ENCODE peak calls at places on chromosome 1, in nine cellular contexts. G is hepatocyte, S is upper lobe of right lung, Q is pancreas, J is iPS DF 6.9, Y is GM23248, K is cardiac muscle cell, W is testis, H is mucosa of descending colon. X is an unnamed sample.
A peak's percentile ranks its signal among the peaks of the same experiment; 100 is the strongest.

GRCh38 chr1:59565611-59566410 is 248.9 kb upstream of the HOOK1 start:
- DNase-seq in Y (peak; percentile 93), S (no peak), J (no peak), Q (no peak), H (no peak), W (no peak), K (peak; percentile 49), G (peak; percentile 59), X (no peak)

GRCh38 chr1:2985694-2986548 is 35.3 kb upstream of the ACTRT2 start:
- DNase-seq in H (no peak), Q (no peak), K (no peak), J (no peak), W (no peak), Y (no peak), G (no peak), S (no peak), X (no peak)

GRCh38 chr1:88357690-88358089 is 326.4 kb upstream of the PKN2 start:
- DNase-seq in W (no peak), H (no peak), G (no peak), Q (peak; percentile 5), J (no peak), Y (peak; percentile 4), S (no peak), K (no peak), X (peak; percentile 43)

GRCh38 chr1:117366281-117366981 is 818 bp upstream of the MAN1A2 start:
- DNase-seq in Y (peak; percentile 90), J (no peak), H (peak; percentile 94), S (peak; percentile 95), K (peak; percentile 87), W (peak; percentile 86), G (peak; percentile 94), Q (peak; percentile 83), X (peak; percentile 91)

GRCh38 chr1:3176028-3176427 is 107.0 kb downstream of the PRDM16 start:
- DNase-seq in K (no peak), S (no peak), J (no peak), H (no peak), Q (no peak), W (no peak), Y (no peak), G (no peak), X (no peak)

GRCh38 chr1:63774617-63775417 is 1.0 kb downstream of the ROR1 start:
- DNase-seq in Q (peak; percentile 31), H (peak; percentile 60), G (peak; percentile 62), W (peak; percentile 59), J (no peak), S (peak; percentile 79), K (peak; percentile 51), Y (peak; percentile 75), X (peak; percentile 52)

GRCh38 chr1:53166366-53166765 is 23.9 kb upstream of the SLC1A7 start:
- DNase-seq in Q (no peak), S (no peak), K (no peak), W (no peak), J (no peak), H (no peak), Y (no peak), G (no peak), X (no peak)

GRCh38 chr1:89965203-89965900 is 29.6 kb upstream of the ZNF326 start:
- DNase-seq in G (no peak), W (no peak), H (no peak), Q (no peak), K (peak; percentile 58), S (no peak), J (no peak), Y (no peak), X (no peak)

GRCh38 chr1:170357750-170358149 is 174.2 kb upstream of the GORAB start:
- DNase-seq in G (no peak), H (no peak), W (no peak), S (no peak), Q (no peak), Y (no peak), K (no peak), J (no peak), X (no peak)

GRCh38 chr1:9292361-9293240 is at the start of gene SPSB1:
- DNase-seq in S (peak; percentile 87), G (peak; percentile 92), Y (peak; percentile 91), K (peak; percentile 88), J (no peak), W (peak; percentile 86), H (peak; percentile 87), Q (peak; percentile 74), X (peak; percentile 83)

GRCh38 chr1:5896706-5897105 is 95.5 kb downstream of the NPHP4 start:
- DNase-seq in H (no peak), Y (no peak), Q (no peak), W (no peak), J (no peak), K (no peak), S (no peak), G (no peak), X (no peak)

GRCh38 chr1:171654705-171655214 is 2.3 kb upstream of the MYOC start:
- DNase-seq in S (no peak), K (no peak), J (no peak), Q (no peak), W (no peak), Y (peak; percentile 70), G (no peak), H (no peak), X (no peak)
- H3K4me3 ChIP-seq in S (peak overlapping the region; percentile 5), K (no peak overlapping the region), J (no peak overlapping the region), Q (no peak overlapping the region), W (no peak overlapping the region), Y (peak overlapping the region; percentile 27), G (no peak overlapping the region), H (no peak overlapping the region), X (no peak overlapping the region)

GRCh38 chr1:46425740-46426139 is 31.6 kb downstream of the FAAH start:
- DNase-seq in W (no peak), Q (no peak), J (no peak), H (no peak), G (no peak), K (no peak), S (no peak), Y (peak; percentile 5), X (no peak)

GRCh38 chr1:46427541-46427940 is 33.4 kb downstream of the FAAH start:
- DNase-seq in S (no peak), H (no peak), W (no peak), Q (no peak), G (no peak), K (no peak), J (no peak), Y (no peak), X (no peak)

GRCh38 chr1:46431695-46432094 is 37.6 kb downstream of the FAAH start:
- DNase-seq in Q (no peak), W (no peak), Y (no peak), J (no peak), S (no peak), K (no peak), H (no peak), G (no peak), X (no peak)

GRCh38 chr1:46432781-46433327 is 38.7 kb downstream of the FAAH start:
- DNase-seq in W (no peak), G (no peak), K (no peak), Q (no peak), S (no peak), H (no peak), Y (no peak), J (no peak), X (no peak)

GRCh38 chr1:46429436-46429835 is 35.3 kb downstream of the FAAH start:
- DNase-seq in K (no peak), G (no peak), H (no peak), J (no peak), Q (no peak), W (no peak), S (no peak), Y (no peak), X (no peak)
- H3K36me3 ChIP-seq in K (no peaks in the 10 kb centered on the region), G (no peaks in the 10 kb centered on the region), H (no peaks in the 10 kb centered on the region), J (no peaks in the 10 kb centered on the region), Q (no peaks in the 10 kb centered on the region), W (no peaks in the 10 kb centered on the region), S (no peaks in the 10 kb centered on the region), Y (no peaks in the 10 kb centered on the region), X (no peaks in the 10 kb centered on the region)

GRCh38 chr1:93013311-93014091 is 52.2 kb upstream of the DIPK1A start:
- DNase-seq in W (no peak), J (no peak), K (no peak), S (no peak), G (no peak), Q (no peak), H (no peak), Y (peak; percentile 44), X (no peak)
- H3K4me3 ChIP-seq in W (no peak overlapping the region), J (no peak overlapping the region), K (no peak overlapping the region), S (no peak overlapping the region), G (no peak overlapping the region), Q (no peak overlapping the region), H (no peak overlapping the region), Y (no peak overlapping the region), X (no peak overlapping the region)

DNA sequence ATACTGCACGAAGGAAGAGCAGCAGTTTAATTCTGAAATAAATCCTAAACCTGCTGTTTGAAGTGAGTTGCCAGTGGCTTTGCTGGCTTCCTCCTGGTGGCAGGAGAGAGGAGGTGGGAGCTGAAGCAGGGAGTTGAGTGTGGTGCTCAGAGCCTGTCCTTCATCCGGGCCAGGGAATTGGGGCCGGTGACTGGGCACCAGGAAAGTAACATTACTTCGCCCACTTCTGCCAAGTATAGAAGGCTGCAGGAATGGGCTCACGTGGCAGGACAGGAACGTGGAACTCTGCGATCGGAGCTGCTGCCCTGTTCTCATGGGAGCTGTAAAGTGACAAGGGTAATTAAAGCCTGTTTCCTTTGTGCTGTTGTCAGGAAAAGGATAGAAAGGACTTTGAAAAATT is 8.7 kb downstream of the TOR3A start:
- DNase-seq in Y (peak; percentile 57), J (no peak), S (no peak), W (no peak), K (no peak), Q (no peak), G (no peak), H (no peak), X (no peak)
- H3K36me3 ChIP-seq in Y (peaks cover 38% of the 10 kb centered on the region), J (peaks cover 16% of the 10 kb centered on the region), S (peaks cover 58% of the 10 kb centered on the region), W (no peaks in the 10 kb centered on the region), K (peaks cover 6% of the 10 kb centered on the region), Q (peaks cover 25% of the 10 kb centered on the region), G (no peaks in the 10 kb centered on the region), H (no peaks in the 10 kb centered on the region), X (no peaks in the 10 kb centered on the region)

DNA sequence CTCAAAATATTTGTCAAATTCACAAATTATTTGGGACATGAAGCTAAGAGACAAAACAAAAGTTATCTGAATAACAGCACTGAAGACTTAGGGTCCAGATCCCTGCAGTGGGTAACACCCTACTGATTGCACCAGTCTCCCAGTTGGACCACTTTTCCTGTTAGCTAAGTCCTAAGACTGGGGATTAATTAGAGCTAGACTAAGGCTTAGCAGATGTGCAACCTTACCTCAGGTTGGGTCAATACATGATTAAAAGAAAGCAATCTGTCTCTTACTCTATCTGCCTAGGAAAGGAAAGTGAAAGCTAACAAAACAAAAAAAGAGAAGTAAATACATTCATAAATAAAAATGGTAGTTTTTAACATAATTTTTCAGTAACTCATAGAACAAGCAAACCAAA is 737.2 kb upstream of the CHRM3 start:
- DNase-seq in Q (no peak), H (no peak), S (no peak), K (no peak), J (no peak), Y (no peak), G (no peak), W (no peak), X (no peak)
- H3K4me3 ChIP-seq in Q (no peak overlapping the region), H (no peak overlapping the region), S (no peak overlapping the region), K (no peak overlapping the region), J (no peak overlapping the region), Y (peak overlapping the region; percentile 22), G (no peak overlapping the region), W (no peak overlapping the region), X (no peak overlapping the region)